ENCODE peak calls at places on chromosomes 11 and 22, in eight cellular contexts. O is activated T-cell treated with anti-CD3 and anti-CD28 coated beads for 1 hour; Y is kidney epithelial cell; W is Karpas-422; X is smooth muscle cell of the brain vasculature; U is left lung; D is stimulated activated CD4-positive, alpha-beta T cell treated with anti-CD3 and anti-CD28 coated beads, Interleukin-4, amount 100 ng/mL, for 48 hours; T is CD8-positive, alpha-beta T cell. E is an unnamed sample.

GRCh38 chr11:7498193-7498592 is 12.9 kb downstream of the OLFML1 start:
- DNase-seq in T (no peak), Y (no peak), W (no peak), O (no peak), U (no peak), X (no peak), D (no peak), E (no peak)

GRCh38 chr11:68552542-68552941 is 92.0 kb downstream of the PPP6R3 start:
- DNase-seq in O (no peak), U (no peak), W (no peak), X (no peak), Y (no peak), D (no peak), T (no peak), E (no peak)

GRCh38 chr22:24176630-24177029 is 4.7 kb upstream of the SUSD2 start:
- DNase-seq in Y (no peak), O (no peak), U (no peak), D (no peak), W (no peak), T (no peak), X (no peak), E (no peak)

GRCh38 chr11:2539761-2540520 is 95.1 kb downstream of the KCNQ1 start:
- DNase-seq in Y (no peak), O (no peak), D (no peak), U (no peak), W (no peak), T (no peak), X (no peak), E (no peak)

GRCh38 chr11:45796461-45796861 is 8.5 kb upstream of the SLC35C1 start:
- DNase-seq in Y (no peak), X (no peak), O (no peak), D (no peak), U (no peak), W (no peak), T (no peak), E (no peak)

GRCh38 chr11:133948711-133949110 is 8.1 kb downstream of the IGSF9B start:
- DNase-seq in Y (no peak), W (no peak), D (no peak), U (peak), O (no peak), X (no peak), T (no peak), E (no peak)

GRCh38 chr11:10858505-10859360 is 880 bp upstream of the ZBED5 start:
- DNase-seq in D (peak), Y (no peak), O (peak), W (peak), U (peak), T (peak), X (no peak), E (peak)

GRCh38 chr11:93686812-93687211 is 25.3 kb downstream of the CEP295 start:
- DNase-seq in Y (no peak), D (no peak), T (no peak), W (no peak), U (no peak), X (no peak), O (no peak), E (no peak)

GRCh38 chr22:36610056-36610455 is 81.1 kb upstream of the EIF3D start:
- DNase-seq in U (no peak), O (no peak), W (no peak), D (no peak), T (no peak), X (no peak), Y (no peak), E (no peak)

GRCh38 chr22:36405671-36406070 is 17.9 kb upstream of the MYH9 start:
- DNase-seq in W (no peak), X (no peak), T (peak), U (peak), D (no peak), O (peak), Y (no peak), E (no peak)

GRCh38 chr11:94647926-94648325 is 80.8 kb downstream of the PIWIL4 start:
- DNase-seq in Y (no peak), D (no peak), O (no peak), W (no peak), X (no peak), U (no peak), T (no peak), E (no peak)

GRCh38 chr22:44068422-44069191 is 44.5 kb downstream of the PARVB start:
- DNase-seq in U (no peak), W (no peak), X (no peak), D (no peak), Y (no peak), T (no peak), O (no peak), E (no peak)

GRCh38 chr11:19714387-19715363 is 2.0 kb downstream of the NAV2 start:
- DNase-seq in X (no peak), D (no peak), U (no peak), T (no peak), O (no peak), Y (no peak), W (no peak), E (no peak)

GRCh38 chr11:6321356-6321755 is 1.1 kb upstream of the CAVIN3 start:
- DNase-seq in W (no peak), T (no peak), D (no peak), O (no peak), U (no peak), X (no peak), Y (no peak), E (no peak)

GRCh38 chr22:23192133-23192532 is 11.8 kb downstream of the BCR start:
- DNase-seq in D (no peak), Y (no peak), T (no peak), W (no peak), X (no peak), U (no peak), O (no peak), E (no peak)

GRCh38 chr11:33687733-33688479 is 12.7 kb downstream of the C11orf91 start:
- DNase-seq in U (no peak), D (no peak), T (no peak), W (peak), Y (no peak), O (no peak), X (peak), E (peak)

GRCh38 chr11:132463941-132464340 is 1068.4 kb downstream of the OPCML start:
- DNase-seq in Y (no peak), U (no peak), X (no peak), O (no peak), W (no peak), D (no peak), T (no peak), E (no peak)

E was measured in progenitor cell of endocrine pancreas.